ENCODE peak calls at places on chromosomes 11 and 22, in eight cellular contexts. One of them, this sample, is unnamed.

GRCh38 chr22:46483353-46483752 is 54.1 kb downstream of the CELSR1 start:
- DNase-seq in endothelial cell of umbilical vein: no peak
- DNase-seq in IMR-90: no peak
- DNase-seq in heart left ventricle: no peak
- DNase-seq in prostate gland: no peak
- DNase-seq in HCT116: no peak
- DNase-seq in H1: no peak
- DNase-seq in transverse colon: no peak
- DNase-seq in this sample: no peak

GRCh38 chr11:93131709-93132108 is 66.1 kb downstream of the SLC36A4 start:
- DNase-seq in endothelial cell of umbilical vein: peak; percentile 44
- DNase-seq in H1: no peak
- DNase-seq in transverse colon: no peak
- DNase-seq in prostate gland: no peak
- DNase-seq in HCT116: no peak
- DNase-seq in IMR-90: no peak
- DNase-seq in heart left ventricle: no peak
- DNase-seq in this sample: no peak

GRCh38 chr11:75162954-75163353 is 12.0 kb downstream of the SLCO2B1 start:
- DNase-seq in endothelial cell of umbilical vein: no peak
- DNase-seq in HCT116: no peak
- DNase-seq in transverse colon: no peak
- DNase-seq in H1: no peak
- DNase-seq in IMR-90: no peak
- DNase-seq in prostate gland: no peak
- DNase-seq in heart left ventricle: no peak
- DNase-seq in this sample: no peak

GRCh38 chr11:86632499-86633269 is 39.7 kb downstream of the ME3 start:
- DNase-seq in H1: no peak
- DNase-seq in IMR-90: peak; percentile 99
- DNase-seq in heart left ventricle: peak; percentile 55
- DNase-seq in HCT116: peak; percentile 68
- DNase-seq in prostate gland: no peak
- DNase-seq in endothelial cell of umbilical vein: peak; percentile 96
- DNase-seq in transverse colon: no peak
- DNase-seq in this sample: no peak

GRCh38 chr11:36333897-36334296 is 37.8 kb downstream of the PRR5L start:
- DNase-seq in transverse colon: no peak
- DNase-seq in H1: no peak
- DNase-seq in heart left ventricle: no peak
- DNase-seq in endothelial cell of umbilical vein: peak; percentile 26
- DNase-seq in HCT116: peak; percentile 44
- DNase-seq in IMR-90: peak; percentile 53
- DNase-seq in prostate gland: no peak
- DNase-seq in this sample: no peak

GRCh38 chr22:37496651-37497599 is 10.7 kb upstream of the MFNG start:
- DNase-seq in transverse colon: no peak
- DNase-seq in IMR-90: peak; percentile 93
- DNase-seq in HCT116: no peak
- DNase-seq in H1: no peak
- DNase-seq in prostate gland: no peak
- DNase-seq in heart left ventricle: no peak
- DNase-seq in endothelial cell of umbilical vein: peak; percentile 70
- DNase-seq in this sample: no peak

GRCh38 chr11:36292311-36292722 is 3.1 kb upstream of the COMMD9 start:
- DNase-seq in H1: peak; percentile 35
- DNase-seq in heart left ventricle: no peak
- DNase-seq in IMR-90: peak; percentile 47
- DNase-seq in HCT116: peak; percentile 26
- DNase-seq in prostate gland: no peak
- DNase-seq in transverse colon: no peak
- DNase-seq in endothelial cell of umbilical vein: peak; percentile 46
- DNase-seq in this sample: no peak

GRCh38 chr22:46061124-46061410 is 84.1 kb upstream of the WNT7B start:
- DNase-seq in H1: no peak
- DNase-seq in transverse colon: peak; percentile 3
- DNase-seq in heart left ventricle: no peak
- DNase-seq in endothelial cell of umbilical vein: no peak
- DNase-seq in HCT116: no peak
- DNase-seq in IMR-90: no peak
- DNase-seq in prostate gland: no peak
- DNase-seq in this sample: no peak

GRCh38 chr22:26669060-26669481 is 11.7 kb downstream of the MIAT start:
- DNase-seq in heart left ventricle: no peak
- DNase-seq in prostate gland: no peak
- DNase-seq in H1: peak; percentile 79
- DNase-seq in endothelial cell of umbilical vein: peak; percentile 55
- DNase-seq in IMR-90: peak; percentile 63
- DNase-seq in transverse colon: peak; percentile 24
- DNase-seq in HCT116: peak; percentile 62
- DNase-seq in this sample: no peak

GRCh38 chr11:89175796-89176195 is 1.9 kb upstream of the TYR start:
- DNase-seq in prostate gland: no peak
- DNase-seq in endothelial cell of umbilical vein: no peak
- DNase-seq in HCT116: no peak
- DNase-seq in transverse colon: no peak
- DNase-seq in IMR-90: no peak
- DNase-seq in heart left ventricle: no peak
- DNase-seq in H1: no peak
- DNase-seq in this sample: no peak

GRCh38 chr11:87198266-87198881 is 160.6 kb downstream of the TMEM135 start:
- DNase-seq in heart left ventricle: no peak
- DNase-seq in transverse colon: no peak
- DNase-seq in IMR-90: peak; percentile 8
- DNase-seq in prostate gland: no peak
- DNase-seq in HCT116: no peak
- DNase-seq in endothelial cell of umbilical vein: peak; percentile 4
- DNase-seq in H1: no peak
- DNase-seq in this sample: no peak

GRCh38 chr11:133134561-133135173 is 397.6 kb downstream of the OPCML start:
- DNase-seq in HCT116: no peak
- DNase-seq in IMR-90: peak; percentile 4
- DNase-seq in prostate gland: peak; percentile 53
- DNase-seq in transverse colon: peak; percentile 50
- DNase-seq in H1: peak; percentile 83
- DNase-seq in heart left ventricle: peak; percentile 55
- DNase-seq in endothelial cell of umbilical vein: peak; percentile 17
- DNase-seq in this sample: peak; percentile 32

GRCh38 chr22:49765951-49766350 is 61.7 kb downstream of the BRD1 start:
- DNase-seq in prostate gland: no peak
- DNase-seq in HCT116: no peak
- DNase-seq in endothelial cell of umbilical vein: no peak
- DNase-seq in IMR-90: no peak
- DNase-seq in heart left ventricle: no peak
- DNase-seq in H1: peak; percentile 35
- DNase-seq in transverse colon: peak; percentile 4
- DNase-seq in this sample: peak; percentile 19

GRCh38 chr11:2664331-2664730 is 35.5 kb downstream of the KCNQ1OT1 start:
- DNase-seq in IMR-90: no peak
- DNase-seq in HCT116: no peak
- DNase-seq in endothelial cell of umbilical vein: no peak
- DNase-seq in transverse colon: no peak
- DNase-seq in heart left ventricle: no peak
- DNase-seq in H1: peak; percentile 33
- DNase-seq in prostate gland: no peak
- DNase-seq in this sample: no peak

DNA sequence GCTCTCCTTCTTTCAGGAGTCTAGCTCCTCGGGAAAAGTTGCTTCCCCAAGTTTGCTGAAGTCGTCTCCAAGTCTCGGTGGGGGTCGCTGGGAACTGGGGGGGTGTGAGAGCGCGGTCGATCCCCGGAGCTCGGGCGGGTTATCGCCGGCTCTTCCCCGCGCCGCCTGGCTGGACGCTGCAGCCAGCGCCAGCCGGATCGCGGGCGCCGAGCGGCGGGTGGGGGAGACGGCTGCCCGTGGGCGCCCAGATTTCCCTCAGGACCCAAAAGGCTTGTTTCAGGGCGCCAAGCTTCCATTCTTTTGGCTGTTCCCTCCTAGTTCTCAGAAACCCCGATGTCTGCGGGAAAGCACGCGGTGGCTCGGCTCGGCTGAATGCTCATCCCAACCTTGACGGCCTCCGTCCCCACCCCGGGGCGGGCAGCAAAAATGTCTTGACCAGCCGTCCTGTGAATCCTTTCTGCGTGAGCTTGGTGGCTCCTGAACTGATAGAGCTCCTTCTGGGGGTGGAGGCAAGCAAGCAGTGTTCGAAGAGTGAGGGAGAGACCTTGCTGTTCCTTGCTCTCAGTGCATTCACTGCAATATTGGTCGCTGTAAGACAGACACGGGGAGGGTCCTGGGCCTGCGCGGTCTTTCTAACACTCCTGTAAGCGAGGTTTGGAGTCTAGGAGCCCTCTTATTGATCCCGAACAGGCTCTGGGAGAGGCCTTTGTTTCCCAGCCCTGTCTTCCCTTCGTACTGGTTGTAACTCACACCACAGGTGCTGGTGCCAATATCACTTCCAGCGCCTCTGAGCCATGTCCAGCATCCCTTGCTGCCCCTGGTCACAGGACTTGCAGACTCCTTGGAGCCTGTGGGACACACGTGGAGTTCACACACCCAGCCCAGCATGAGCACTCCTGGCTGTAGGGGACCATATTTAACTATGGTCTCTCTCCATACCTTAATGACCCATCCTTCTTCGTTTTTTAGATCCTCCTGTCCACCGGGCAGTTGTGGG is 1.8 kb downstream of the ZBTB16 start:
- DNase-seq in heart left ventricle: peak; percentile 69
- DNase-seq in prostate gland: no peak
- DNase-seq in transverse colon: no peak
- DNase-seq in H1: peak; percentile 63
- DNase-seq in HCT116: no peak
- DNase-seq in endothelial cell of umbilical vein: peak; percentile 48
- DNase-seq in IMR-90: no peak
- DNase-seq in this sample: no peak
- TF ChIP-seq POLR2A in heart left ventricle: no peak
- TF ChIP-seq POLR2A in prostate gland: peak; percentile 40
- TF ChIP-seq POLR2A in transverse colon: peak; percentile 36
- TF ChIP-seq POLR2A in H1: no peak
- TF ChIP-seq POLR2A in HCT116: no peak
- TF ChIP-seq POLR2A in endothelial cell of umbilical vein: no peak
- TF ChIP-seq POLR2A in IMR-90: no peak
- TF ChIP-seq POLR2A in this sample: no peak

GRCh38 chr11:62724171-62724570 is 3.1 kb downstream of the HNRNPUL2 start:
- DNase-seq in endothelial cell of umbilical vein: no peak
- DNase-seq in HCT116: no peak
- DNase-seq in IMR-90: no peak
- DNase-seq in prostate gland: no peak
- DNase-seq in heart left ventricle: no peak
- DNase-seq in transverse colon: no peak
- DNase-seq in H1: no peak
- DNase-seq in this sample: no peak
- H3K4me3 ChIP-seq in endothelial cell of umbilical vein: no peak overlapping the region
- H3K4me3 ChIP-seq in HCT116: no peak overlapping the region
- H3K4me3 ChIP-seq in IMR-90: no peak overlapping the region
- H3K4me3 ChIP-seq in prostate gland: peak overlapping the region; percentile 90
- H3K4me3 ChIP-seq in heart left ventricle: peak overlapping the region; percentile 97
- H3K4me3 ChIP-seq in transverse colon: no peak overlapping the region
- H3K4me3 ChIP-seq in H1: no peak overlapping the region
- H3K4me3 ChIP-seq in this sample: peak overlapping the region; percentile 98

GRCh38 chr22:20953668-20954500 is 13.2 kb upstream of the AIFM3 start:
- DNase-seq in H1: no peak
- DNase-seq in IMR-90: peak; percentile 47
- DNase-seq in transverse colon: no peak
- DNase-seq in heart left ventricle: no peak
- DNase-seq in prostate gland: peak; percentile 81
- DNase-seq in HCT116: no peak
- DNase-seq in endothelial cell of umbilical vein: no peak
- DNase-seq in this sample: no peak

GRCh38 chr22:20957118-20957690 is 9.9 kb upstream of the AIFM3 start:
- DNase-seq in prostate gland: no peak
- DNase-seq in heart left ventricle: peak; percentile 66
- DNase-seq in IMR-90: no peak
- DNase-seq in transverse colon: peak; percentile 44
- DNase-seq in endothelial cell of umbilical vein: no peak
- DNase-seq in HCT116: no peak
- DNase-seq in H1: peak; percentile 78
- DNase-seq in this sample: no peak

GRCh38 chr22:20955548-20955947 is 11.5 kb upstream of the AIFM3 start:
- DNase-seq in endothelial cell of umbilical vein: no peak
- DNase-seq in H1: no peak
- DNase-seq in HCT116: peak; percentile 22
- DNase-seq in prostate gland: no peak
- DNase-seq in IMR-90: no peak
- DNase-seq in heart left ventricle: no peak
- DNase-seq in transverse colon: no peak
- DNase-seq in this sample: no peak

GRCh38 chr22:20957691-20958440 is 9.2 kb upstream of the AIFM3 start:
- DNase-seq in heart left ventricle: peak; percentile 71
- DNase-seq in prostate gland: no peak
- DNase-seq in H1: peak; percentile 70
- DNase-seq in HCT116: no peak
- DNase-seq in transverse colon: peak; percentile 82
- DNase-seq in IMR-90: no peak
- DNase-seq in endothelial cell of umbilical vein: no peak
- DNase-seq in this sample: no peak

GRCh38 chr22:20956258-20957117 is 10.6 kb upstream of the AIFM3 start:
- DNase-seq in H1: peak; percentile 67
- DNase-seq in endothelial cell of umbilical vein: no peak
- DNase-seq in prostate gland: no peak
- DNase-seq in heart left ventricle: peak; percentile 46
- DNase-seq in IMR-90: peak; percentile 25
- DNase-seq in HCT116: peak; percentile 73
- DNase-seq in transverse colon: peak; percentile 87
- DNase-seq in this sample: no peak
- TF ChIP-seq POLR2A in H1: no peak
- TF ChIP-seq POLR2A in endothelial cell of umbilical vein: no peak
- TF ChIP-seq POLR2A in prostate gland: no peak
- TF ChIP-seq POLR2A in heart left ventricle: no peak
- TF ChIP-seq POLR2A in IMR-90: no peak
- TF ChIP-seq POLR2A in HCT116: no peak
- TF ChIP-seq POLR2A in transverse colon: peak; percentile 91
- TF ChIP-seq POLR2A in this sample: no peak

GRCh38 chr11:59894616-59895015 is 16.0 kb downstream of the OOSP3 start:
- DNase-seq in IMR-90: no peak
- DNase-seq in transverse colon: no peak
- DNase-seq in HCT116: no peak
- DNase-seq in prostate gland: no peak
- DNase-seq in H1: no peak
- DNase-seq in heart left ventricle: no peak
- DNase-seq in endothelial cell of umbilical vein: no peak
- DNase-seq in this sample: no peak

GRCh38 chr11:59898652-59899051 is 20.1 kb downstream of the OOSP3 start:
- DNase-seq in prostate gland: no peak
- DNase-seq in H1: no peak
- DNase-seq in HCT116: no peak
- DNase-seq in IMR-90: no peak
- DNase-seq in transverse colon: no peak
- DNase-seq in heart left ventricle: no peak
- DNase-seq in endothelial cell of umbilical vein: no peak
- DNase-seq in this sample: no peak

GRCh38 chr11:59901306-59901705 is 22.7 kb downstream of the OOSP3 start:
- DNase-seq in HCT116: peak; percentile 22
- DNase-seq in endothelial cell of umbilical vein: peak; percentile 98
- DNase-seq in prostate gland: no peak
- DNase-seq in transverse colon: no peak
- DNase-seq in IMR-90: no peak
- DNase-seq in H1: no peak
- DNase-seq in heart left ventricle: no peak
- DNase-seq in this sample: no peak

GRCh38 chr11:59899532-59899931 is 20.9 kb downstream of the OOSP3 start:
- DNase-seq in HCT116: no peak
- DNase-seq in endothelial cell of umbilical vein: peak; percentile 55
- DNase-seq in heart left ventricle: no peak
- DNase-seq in IMR-90: no peak
- DNase-seq in prostate gland: no peak
- DNase-seq in H1: no peak
- DNase-seq in transverse colon: no peak
- DNase-seq in this sample: no peak

GRCh38 chr11:59898046-59898445 is 19.5 kb downstream of the OOSP3 start:
- DNase-seq in endothelial cell of umbilical vein: no peak
- DNase-seq in transverse colon: no peak
- DNase-seq in H1: no peak
- DNase-seq in prostate gland: no peak
- DNase-seq in heart left ventricle: no peak
- DNase-seq in HCT116: no peak
- DNase-seq in IMR-90: no peak
- DNase-seq in this sample: no peak
- H3K4me3 ChIP-seq in endothelial cell of umbilical vein: no peak overlapping the region
- H3K4me3 ChIP-seq in transverse colon: no peak overlapping the region
- H3K4me3 ChIP-seq in H1: no peak overlapping the region
- H3K4me3 ChIP-seq in prostate gland: no peak overlapping the region
- H3K4me3 ChIP-seq in heart left ventricle: no peak overlapping the region
- H3K4me3 ChIP-seq in HCT116: no peak overlapping the region
- H3K4me3 ChIP-seq in IMR-90: no peak overlapping the region
- H3K4me3 ChIP-seq in this sample: no peak overlapping the region